ENCODE peak calls at places on chromosome 11, in eight cellular contexts. Y, D, A, X, R, Q, U and L are unnamed samples.

GRCh38 chr11:119501777-119502405 is 78.9 kb upstream of the THY1 start:
- DNase-seq in Y (no peak), Q (no peak), X (no peak), A (no peak), R (no peak), U (no peak), D (no peak), L (no peak)

GRCh38 chr11:35047179-35047578 is 91.8 kb upstream of the CD44 start:
- DNase-seq in Y (no peak), R (no peak), X (no peak), D (no peak), A (no peak), U (no peak), Q (no peak), L (no peak)

GRCh38 chr11:123381817-123382554 is 48.1 kb upstream of the GRAMD1B start:
- DNase-seq in D (no peak), X (no peak), Y (no peak), A (no peak), U (no peak), Q (no peak), R (peak; percentile 91), L (no peak)

GRCh38 chr11:47295385-47295784 is 25.5 kb downstream of the MADD start:
- DNase-seq in A (no peak), U (peak; percentile 15), R (no peak), Y (no peak), Q (no peak), X (no peak), D (no peak), L (no peak)

GRCh38 chr11:86988351-86988881 is 33.2 kb upstream of the FZD4 start:
- DNase-seq in U (no peak), A (no peak), Y (no peak), R (no peak), X (no peak), Q (no peak), D (no peak), L (no peak)

GRCh38 chr11:88555018-88555828 is 217.7 kb upstream of the CTSC start:
- DNase-seq in Q (peak; percentile 100), U (no peak), R (no peak), Y (no peak), A (no peak), D (peak; percentile 76), X (peak; percentile 32), L (no peak)

GRCh38 chr11:120744016-120744994 is 232.8 kb downstream of the GRIK4 start:
- DNase-seq in U (no peak), Y (no peak), X (no peak), A (no peak), D (no peak), R (no peak), Q (no peak), L (no peak)

GRCh38 chr11:94602430-94603372 is 35.5 kb downstream of the PIWIL4 start:
- DNase-seq in U (no peak), X (peak; percentile 63), Q (peak; percentile 81), A (no peak), D (peak; percentile 41), R (peak; percentile 70), Y (peak; percentile 61), L (no peak)

GRCh38 chr11:54930930-54931329 is 224.3 kb downstream of the OR4A5 start:
- DNase-seq in X (no peak), A (no peak), U (peak; percentile 10), Y (no peak), Q (no peak), R (no peak), D (no peak), L (no peak)

GRCh38 chr11:1226226-1226961 is 3.5 kb downstream of the MUC5B start:
- DNase-seq in X (no peak), Q (no peak), U (peak; percentile 60), R (no peak), A (peak; percentile 6), Y (peak; percentile 14), D (no peak), L (no peak)

GRCh38 chr11:118139578-118139977 is 13.0 kb downstream of the SCN4B start:
- DNase-seq in X (no peak), D (no peak), U (no peak), R (no peak), Y (no peak), A (no peak), Q (no peak), L (no peak)

GRCh38 chr11:34250732-34251639 is 106.8 kb downstream of the ABTB2 start:
- DNase-seq in Q (peak; percentile 34), A (peak; percentile 37), Y (peak; percentile 73), R (peak; percentile 56), X (peak; percentile 62), U (peak; percentile 87), D (peak; percentile 69), L (peak; percentile 23)

GRCh38 chr11:10725907-10726253 is 25.2 kb upstream of the CTR9 start:
- DNase-seq in D (no peak), Y (no peak), Q (no peak), X (no peak), U (no peak), R (no peak), A (no peak), L (no peak)

GRCh38 chr11:10728779-10729472 is 22.1 kb upstream of the CTR9 start:
- DNase-seq in Y (no peak), A (no peak), U (no peak), Q (no peak), R (no peak), X (no peak), D (no peak), L (peak; percentile 53)

GRCh38 chr11:10727259-10727851 is 23.7 kb upstream of the CTR9 start:
- DNase-seq in X (no peak), Y (no peak), R (no peak), D (no peak), A (no peak), Q (no peak), U (no peak), L (no peak)

GRCh38 chr11:10730151-10730550 is 20.9 kb upstream of the CTR9 start:
- DNase-seq in Q (no peak), Y (no peak), D (no peak), U (no peak), R (no peak), A (no peak), X (no peak), L (no peak)

DNA sequence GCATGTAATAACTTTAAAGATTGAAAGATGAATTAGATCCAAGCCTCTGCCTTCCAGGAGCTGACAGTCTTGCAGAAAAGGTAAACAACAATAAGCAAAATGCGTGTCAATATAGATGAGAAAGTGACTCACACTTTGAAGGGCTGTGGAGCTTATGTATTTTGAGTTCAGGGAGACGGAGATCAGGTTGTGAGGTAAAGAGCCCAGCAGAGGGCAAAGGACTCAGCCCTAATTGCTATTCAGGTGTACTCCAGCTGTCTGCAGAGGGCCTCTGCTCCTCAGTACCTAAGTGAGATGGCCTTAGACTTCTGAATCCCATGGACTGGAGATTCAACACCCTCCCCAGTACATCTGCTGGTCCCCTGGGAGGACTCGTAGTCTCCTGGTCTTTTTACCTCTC is 22.9 kb upstream of the CTR9 start:
- DNase-seq in Q (no peak), U (no peak), R (no peak), D (no peak), A (no peak), Y (no peak), X (no peak), L (no peak)
- TF ChIP-seq CTCF in Q (no peak), U (no peak), R (peak; percentile 2), D (no peak), A (no peak), Y (no peak), X (no peak), L (no peak)

DNA sequence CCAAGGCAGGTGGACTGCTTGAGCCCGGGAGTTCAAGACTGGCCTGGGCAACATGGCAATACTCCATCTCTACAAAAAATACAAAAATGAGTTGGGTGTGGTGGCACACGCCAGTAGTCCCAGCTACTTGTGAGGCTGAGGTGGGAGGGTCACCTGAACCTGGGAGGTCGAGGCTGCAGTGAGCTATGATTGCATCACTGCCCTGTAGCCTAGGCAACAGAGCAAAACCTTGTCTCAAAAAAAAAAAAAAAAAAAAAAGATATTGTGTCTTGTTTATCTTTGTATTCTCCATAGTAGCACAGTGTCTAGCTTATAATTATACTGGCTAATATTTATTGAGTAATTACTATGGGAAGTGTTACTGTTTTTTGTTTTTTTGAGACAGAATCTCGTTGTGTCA is 15.8 kb upstream of the GPHA2 start:
- DNase-seq in Y (no peak), D (no peak), X (no peak), U (no peak), Q (no peak), R (no peak), A (no peak), L (no peak)
- TF ChIP-seq CTCF in Y (no peak), D (no peak), X (no peak), U (no peak), Q (no peak), R (no peak), A (no peak), L (no peak)

GRCh38 chr11:103112364-103112763 is 3.1 kb downstream of the DYNC2H1 start:
- DNase-seq in A (no peak), U (no peak), R (no peak), Y (no peak), X (no peak), Q (peak; percentile 9), D (no peak), L (no peak)

GRCh38 chr11:103109818-103110388 is 677 bp downstream of the DYNC2H1 start:
- DNase-seq in Y (peak; percentile 13), R (no peak), A (no peak), X (no peak), Q (no peak), U (no peak), D (peak; percentile 9), L (no peak)

GRCh38 chr11:103108933-103109817 is at the start of gene DYNC2H1:
- DNase-seq in D (peak; percentile 91), A (no peak), R (peak; percentile 91), X (peak; percentile 83), Y (peak; percentile 88), Q (peak; percentile 95), U (peak; percentile 89), L (peak; percentile 80)

GRCh38 chr11:103111400-103111799 is 2.2 kb downstream of the DYNC2H1 start:
- DNase-seq in U (no peak), Q (no peak), X (no peak), D (no peak), R (no peak), Y (no peak), A (no peak), L (no peak)

DNA sequence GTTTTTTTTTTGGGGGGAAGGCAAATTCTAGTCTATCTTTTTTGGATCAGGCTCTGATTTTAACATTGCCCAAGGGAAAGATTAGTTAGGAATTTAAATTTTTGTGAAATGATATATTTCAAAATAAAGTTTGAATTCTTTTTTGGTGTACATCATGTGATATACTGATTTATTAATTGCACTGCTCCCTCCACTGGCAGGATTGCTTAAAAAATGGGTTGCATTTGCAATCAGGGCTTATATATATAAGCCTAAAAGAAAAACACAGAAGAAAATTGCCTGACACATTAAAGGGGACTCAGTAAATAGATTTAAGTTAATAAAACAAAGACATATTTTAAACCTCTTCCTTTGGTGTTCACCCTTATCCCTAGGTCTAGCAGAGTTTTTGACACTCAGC is 1.2 kb downstream of the DYNC2H1 start:
- DNase-seq in D (peak; percentile 12), X (no peak), A (no peak), Q (peak; percentile 64), R (no peak), U (no peak), Y (no peak), L (no peak)
- TF ChIP-seq CTCF in D (peak; percentile 19), X (no peak), A (no peak), Q (peak; percentile 48), R (no peak), U (peak; percentile 7), Y (no peak), L (peak; percentile 40)

GRCh38 chr11:27468209-27468608 is 4.4 kb downstream of the LGR4 start:
- DNase-seq in R (no peak), Y (no peak), U (no peak), X (no peak), Q (peak; percentile 93), D (peak; percentile 58), A (no peak), L (no peak)
- TF ChIP-seq CTCF in R (no peak), Y (no peak), U (no peak), X (no peak), Q (no peak), D (no peak), A (no peak), L (no peak)